ENCODE peak calls at places on chromosome 22, in five cellular contexts. W, Q, G, O and C are unnamed samples.

GRCh38 chr22:20021196-20022181 is 579 bp downstream of the TANGO2 start:
- DNase-seq in Q (peak), G (peak), W (no peak), O (no peak), C (no peak)

GRCh38 chr22:29336751-29337490 is 21.4 kb upstream of the RASL10A start:
- DNase-seq in Q (no peak), W (no peak), O (peak), G (no peak), C (no peak)

GRCh38 chr22:27996981-27997380 is 77.9 kb upstream of the PITPNB start:
- DNase-seq in Q (no peak), G (peak), O (no peak), W (no peak), C (no peak)

GRCh38 chr22:49011379-49011768 is 816.3 kb downstream of the BRD1 start:
- DNase-seq in W (no peak), Q (no peak), G (no peak), O (no peak), C (no peak)

GRCh38 chr22:39214383-39215069 is 30.3 kb downstream of the PDGFB start:
- DNase-seq in Q (no peak), W (no peak), O (no peak), G (no peak), C (no peak)

GRCh38 chr22:49880281-49880680 is 26.6 kb downstream of the ZBED4 start:
- DNase-seq in O (no peak), W (no peak), G (peak), Q (peak), C (peak)

GRCh38 chr22:24834845-24835570 is 29.0 kb downstream of the SGSM1 start:
- DNase-seq in G (no peak), Q (peak), W (no peak), O (peak), C (peak)

GRCh38 chr22:44364750-44365118 is 52.0 kb upstream of the SHISAL1 start:
- DNase-seq in G (no peak), O (no peak), Q (no peak), W (no peak), C (no peak)

GRCh38 chr22:22927196-22927887 is 39.7 kb downstream of the IGLL5 start:
- DNase-seq in O (no peak), Q (no peak), G (no peak), W (no peak), C (no peak)

GRCh38 chr22:46490538-46490937 is 46.9 kb downstream of the CELSR1 start:
- DNase-seq in W (no peak), G (no peak), Q (no peak), O (no peak), C (no peak)

GRCh38 chr22:32203181-32204105 is 1.4 kb downstream of the RFPL2 start:
- DNase-seq in W (no peak), G (no peak), Q (peak), O (no peak), C (no peak)

GRCh38 chr22:38174626-38175025 is 7.0 kb downstream of the PLA2G6 start:
- DNase-seq in G (no peak), W (no peak), O (no peak), Q (no peak), C (no peak)

GRCh38 chr22:31230871-31231621 is 18.9 kb downstream of the LIMK2 start:
- DNase-seq in G (no peak), W (no peak), Q (peak), O (peak), C (peak)

GRCh38 chr22:24831678-24832077 is 25.7 kb downstream of the SGSM1 start:
- DNase-seq in W (no peak), G (no peak), Q (no peak), O (no peak), C (no peak)

GRCh38 chr22:38834215-38834953 is 9.4 kb downstream of the NPTXR start:
- DNase-seq in Q (no peak), W (no peak), G (no peak), O (no peak), C (no peak)

GRCh38 chr22:50532353-50532700 is 2.5 kb upstream of the TYMP start:
- DNase-seq in Q (no peak), O (no peak), W (no peak), G (no peak), C (no peak)

GRCh38 chr22:35705141-35705540 is 12.5 kb upstream of the APOL5 start:
- DNase-seq in W (no peak), Q (no peak), O (no peak), G (no peak), C (no peak)

GRCh38 chr22:47299211-47299878 is 536.9 kb downstream of the TBC1D22A start:
- DNase-seq in Q (no peak), G (peak), O (no peak), W (no peak), C (no peak)

GRCh38 chr22:39872548-39872947 is 21.0 kb downstream of the ENTHD1 start:
- DNase-seq in O (no peak), W (no peak), G (no peak), Q (no peak), C (no peak)

GRCh38 chr22:25497269-25497668 is 67.2 kb upstream of the GRK3 start:
- DNase-seq in Q (no peak), O (no peak), G (no peak), W (no peak), C (no peak)